ENCODE peak calls at places on chromosomes 7 and 10, in six cellular contexts. B is NCI-H2081; A is naive thymus-derived CD4-positive, alpha-beta T cell; J is fibroblast of lung; R is CMK; V is mucosa of descending colon. F is an unnamed sample.

GRCh38 chr10:70191161-70191770 is 21.0 kb upstream of the SAR1A start:
- DNase-seq in B (no peak), A (no peak), J (peak), R (no peak), V (no peak), F (no peak)

GRCh38 chr10:55742487-55742886 is 618.6 kb downstream of the ZWINT start:
- DNase-seq in B (no peak), A (no peak), J (no peak), R (no peak), V (no peak), F (no peak)

GRCh38 chr7:82572195-82572880 is 128.8 kb upstream of the CACNA2D1 start:
- DNase-seq in B (peak), A (peak), J (peak), R (peak), V (peak), F (peak)

GRCh38 chr7:29871787-29872398 is 65.6 kb downstream of the WIPF3 start:
- DNase-seq in B (no peak), A (no peak), J (peak), R (no peak), V (no peak), F (no peak)

GRCh38 chr10:33087922-33088321 is 129.9 kb upstream of the ITGB1 start:
- DNase-seq in B (no peak), A (no peak), J (no peak), R (no peak), V (no peak), F (no peak)

GRCh38 chr7:112990619-112991018 is 96.0 kb downstream of the GPR85 start:
- DNase-seq in B (no peak), A (no peak), J (peak), R (no peak), V (no peak), F (no peak)

GRCh38 chr10:58513189-58514101 is 773 bp downstream of the BICC1 start:
- DNase-seq in B (peak), A (no peak), J (peak), R (no peak), V (peak), F (peak)

GRCh38 chr7:101363196-101363733 is 590 bp downstream of the COL26A1 start:
- DNase-seq in B (no peak), A (no peak), J (no peak), R (no peak), V (no peak), F (no peak)

GRCh38 chr10:90746829-90747228 is 111.0 kb downstream of the HTR7 start:
- DNase-seq in B (no peak), A (no peak), J (no peak), R (no peak), V (no peak), F (no peak)

GRCh38 chr7:158351481-158351880 is 236.1 kb downstream of the PTPRN2 start:
- DNase-seq in B (no peak), A (no peak), J (no peak), R (no peak), V (no peak), F (no peak)

GRCh38 chr7:76425156-76425555 is 406 bp downstream of the ZP3 start:
- DNase-seq in B (no peak), A (no peak), J (no peak), R (no peak), V (no peak), F (no peak)

GRCh38 chr7:108001759-108002725 is 919 bp downstream of the LAMB1 start:
- DNase-seq in B (peak), A (no peak), J (peak), R (no peak), V (peak), F (peak)

GRCh38 chr10:74924251-74924954 is 98.0 kb downstream of the KAT6B start:
- DNase-seq in B (no peak), A (no peak), J (peak), R (no peak), V (no peak), F (no peak)

GRCh38 chr7:37832194-37832593 is 16.2 kb upstream of the NME8 start:
- DNase-seq in B (peak), A (no peak), J (peak), R (peak), V (peak), F (peak)

GRCh38 chr10:52316005-52316404 is 1.9 kb downstream of the DKK1 start:
- DNase-seq in B (no peak), A (no peak), J (peak), R (no peak), V (no peak), F (no peak)

GRCh38 chr10:132929953-132930640 is 12.3 kb downstream of the CFAP46 start:
- DNase-seq in B (no peak), A (no peak), J (no peak), R (no peak), V (no peak), F (no peak)

GRCh38 chr7:5750026-5750425 is 31.4 kb downstream of the RNF216 start:
- DNase-seq in B (peak), A (no peak), J (peak), R (no peak), V (no peak), F (no peak)

GRCh38 chr7:74029991-74030415 is 2.0 kb downstream of the ELN start:
- DNase-seq in B (no peak), A (no peak), J (no peak), R (no peak), V (no peak), F (no peak)

GRCh38 chr10:95394161-95394880 is 103.5 kb upstream of the PDLIM1 start:
- DNase-seq in B (no peak), A (no peak), J (peak), R (no peak), V (no peak), F (peak)

GRCh38 chr7:132577206-132578049 is 1.2 kb upstream of the PLXNA4 start:
- DNase-seq in B (peak), A (no peak), J (peak), R (no peak), V (peak), F (peak)

GRCh38 chr10:127577376-127577775 is 28.3 kb downstream of the NPS start:
- DNase-seq in B (peak), A (no peak), J (peak), R (no peak), V (no peak), F (peak)

GRCh38 chr10:131928248-131929095 is 27.7 kb downstream of the PPP2R2D start:
- DNase-seq in B (no peak), A (no peak), J (peak), R (no peak), V (no peak), F (no peak)

GRCh38 chr7:27095050-27095896 is 527 bp downstream of the HOXA1 start:
- DNase-seq in B (no peak), A (no peak), J (no peak), R (peak), V (peak), F (no peak)

GRCh38 chr10:94361161-94361794 is 1.5 kb downstream of the NOC3L start:
- DNase-seq in B (no peak), A (peak), J (peak), R (no peak), V (no peak), F (no peak)

GRCh38 chr7:99720370-99721128 is 14.4 kb downstream of the CYP3A7 start:
- DNase-seq in B (no peak), A (no peak), J (no peak), R (no peak), V (no peak), F (no peak)

GRCh38 chr7:44150966-44151678 is 10.0 kb upstream of the MYL7 start:
- DNase-seq in B (no peak), A (no peak), J (no peak), R (no peak), V (no peak), F (no peak)

GRCh38 chr10:48470893-48471805 is 133.7 kb downstream of the ARHGAP22 start:
- DNase-seq in B (no peak), A (no peak), J (peak), R (no peak), V (no peak), F (no peak)

GRCh38 chr10:70381491-70382421 is 669 bp downstream of the LRRC20 start:
- DNase-seq in B (peak), A (peak), J (peak), R (no peak), V (peak), F (peak)

GRCh38 chr7:30285067-30285530 is 702 bp downstream of the ZNRF2 start:
- DNase-seq in B (peak), A (peak), J (peak), R (no peak), V (no peak), F (no peak)

GRCh38 chr10:10092581-10092980 is 925.1 kb upstream of the CELF2 start:
- DNase-seq in B (no peak), A (no peak), J (peak), R (no peak), V (no peak), F (no peak)

GRCh38 chr7:136133491-136133990 is 156.4 kb upstream of the MTPN start:
- DNase-seq in B (peak), A (no peak), J (peak), R (no peak), V (no peak), F (no peak)

GRCh38 chr10:18005445-18005780 is 53.7 kb downstream of the SLC39A12 start:
- DNase-seq in B (no peak), A (no peak), J (no peak), R (no peak), V (no peak), F (no peak)

GRCh38 chr10:14532473-14533251 is 201.9 kb upstream of the FRMD4A start:
- DNase-seq in B (no peak), A (no peak), J (peak), R (no peak), V (peak), F (no peak)

GRCh38 chr10:93491589-93492121 is 4.8 kb upstream of the CEP55 start:
- DNase-seq in B (no peak), A (no peak), J (no peak), R (no peak), V (no peak), F (no peak)

GRCh38 chr7:5549096-5549896 is 125.7 kb upstream of the TNRC18 start:
- DNase-seq in B (no peak), A (no peak), J (peak), R (no peak), V (peak), F (no peak)

GRCh38 chr10:100696477-100696901 is 48.9 kb upstream of the PAX2 start:
- DNase-seq in B (no peak), A (no peak), J (no peak), R (no peak), V (no peak), F (no peak)

GRCh38 chr10:94803307-94803706 is 40.8 kb downstream of the CYP2C19 start:
- DNase-seq in B (no peak), A (no peak), J (no peak), R (no peak), V (no peak), F (no peak)

GRCh38 chr10:98410135-98410743 is 4.7 kb downstream of the PYROXD2 start:
- DNase-seq in B (no peak), A (no peak), J (no peak), R (no peak), V (no peak), F (no peak)

GRCh38 chr10:125468273-125468672 is 214.7 kb downstream of the TEX36 start:
- DNase-seq in B (no peak), A (no peak), J (no peak), R (no peak), V (no peak), F (no peak)

F was measured in NCI-H1694 treated with DMSO at 0.1 percent for 48 hours.